ENCODE peak calls at places on chromosomes 4 and X, in five cellular contexts. J is neural crest cell, F is osteocyte, T is bronchial epithelial cell, G is tibial nerve. B is an unnamed sample.
A peak's percentile ranks its signal among the peaks of the same experiment; 100 is the strongest.

GRCh38 chr4:159401791-159402380 is 299.0 kb downstream of the RAPGEF2 start:
- DNase-seq in J (no peak), F (no peak), T (peak; percentile 92), G (no peak), B (no peak)

GRCh38 chr4:76538296-76538695 is 103.3 kb downstream of the SHROOM3 start:
- DNase-seq in J (no peak), F (no peak), T (no peak), G (no peak), B (no peak)

GRCh38 chr4:8316911-8317351 is 47.4 kb downstream of the HTRA3 start:
- DNase-seq in J (no peak), F (peak; percentile 83), T (no peak), G (no peak), B (no peak)

GRCh38 chr4:95867919-95868318 is 28.0 kb downstream of the PDHA2 start:
- DNase-seq in J (no peak), F (no peak), T (peak; percentile 39), G (no peak), B (no peak)

GRCh38 chr4:14792702-14793227 is 209.5 kb upstream of the CPEB2 start:
- DNase-seq in J (no peak), F (no peak), T (peak; percentile 92), G (no peak), B (no peak)

GRCh38 chr4:150126880-150127236 is 48.6 kb downstream of the DCLK2 start:
- DNase-seq in J (no peak), F (no peak), T (peak; percentile 85), G (no peak), B (no peak)

GRCh38 chr4:113639311-113639710 is 122.2 kb downstream of the CAMK2D start:
- DNase-seq in J (no peak), F (no peak), T (no peak), G (no peak), B (no peak)

GRCh38 chr4:85744950-85745349 is 270.0 kb downstream of the ARHGAP24 start:
- DNase-seq in J (no peak), F (no peak), T (peak; percentile 79), G (no peak), B (no peak)

GRCh38 chr4:128354205-128354821 is 66.7 kb upstream of the PGRMC2 start:
- DNase-seq in J (no peak), F (no peak), T (peak; percentile 35), G (peak; percentile 18), B (peak; percentile 69)

GRCh38 chrX:105872921-105873320 is 50.6 kb downstream of the NRK start:
- DNase-seq in J (no peak), F (no peak), T (no peak), G (no peak), B (no peak)

GRCh38 chr4:40514409-40515025 is 115.1 kb downstream of the RBM47 start:
- DNase-seq in J (no peak), F (no peak), T (no peak), G (no peak), B (no peak)

GRCh38 chr4:17448689-17449088 is 63.2 kb downstream of the QDPR start:
- DNase-seq in J (no peak), F (no peak), T (peak; percentile 71), G (no peak), B (no peak)

GRCh38 chrX:21675931-21676330 is 17.8 kb upstream of the KLHL34 start:
- DNase-seq in J (no peak), F (no peak), T (no peak), G (no peak), B (no peak)

GRCh38 chr4:87050596-87050995 is 115.8 kb downstream of the AFF1 start:
- DNase-seq in J (no peak), F (no peak), T (no peak), G (peak; percentile 58), B (no peak)

GRCh38 chrX:47351706-47352105 is 18.7 kb upstream of the ZNF157 start:
- DNase-seq in J (no peak), F (no peak), T (no peak), G (no peak), B (no peak)

GRCh38 chr4:133190098-133190497 is 41.0 kb downstream of the PCDH10 start:
- DNase-seq in J (no peak), F (no peak), T (no peak), G (no peak), B (no peak)

GRCh38 chr4:2299794-2300193 is 37.9 kb upstream of the MXD4 start:
- DNase-seq in J (no peak), F (no peak), T (no peak), G (no peak), B (no peak)

GRCh38 chr4:105509291-105509690 is 35.4 kb upstream of the PPA2 start:
- DNase-seq in J (no peak), F (no peak), T (no peak), G (no peak), B (no peak)

GRCh38 chr4:7295917-7296660 is 103.8 kb downstream of the SORCS2 start:
- DNase-seq in J (no peak), F (no peak), T (no peak), G (peak; percentile 61), B (peak; percentile 7)

GRCh38 chr4:152200776-152201333 is 335.0 kb downstream of the FBXW7 start:
- DNase-seq in J (no peak), F (no peak), T (no peak), G (no peak), B (no peak)

GRCh38 chr4:7917669-7918068 is 22.0 kb downstream of the AFAP1 start:
- DNase-seq in J (no peak), F (no peak), T (peak; percentile 48), G (no peak), B (no peak)

GRCh38 chr4:82721819-82722423 is 76.7 kb downstream of the SCD5 start:
- DNase-seq in J (no peak), F (no peak), T (peak; percentile 26), G (no peak), B (no peak)

GRCh38 chr4:136831553-136831952 is 700.7 kb downstream of the PCDH18 start:
- DNase-seq in J (no peak), F (no peak), T (no peak), G (no peak), B (no peak)

GRCh38 chr4:99885063-99885664 is 9.1 kb downstream of the LAMTOR3 start:
- DNase-seq in J (no peak), F (no peak), T (peak; percentile 41), G (no peak), B (peak; percentile 28)

GRCh38 chr4:10121568-10122097 is 5.0 kb upstream of the WDR1 start:
- DNase-seq in J (no peak), F (no peak), T (no peak), G (no peak), B (no peak)

GRCh38 chrX:104189862-104190261 is 23.6 kb downstream of the FAM199X start:
- DNase-seq in J (no peak), F (no peak), T (peak; percentile 1), G (no peak), B (no peak)

DNA sequence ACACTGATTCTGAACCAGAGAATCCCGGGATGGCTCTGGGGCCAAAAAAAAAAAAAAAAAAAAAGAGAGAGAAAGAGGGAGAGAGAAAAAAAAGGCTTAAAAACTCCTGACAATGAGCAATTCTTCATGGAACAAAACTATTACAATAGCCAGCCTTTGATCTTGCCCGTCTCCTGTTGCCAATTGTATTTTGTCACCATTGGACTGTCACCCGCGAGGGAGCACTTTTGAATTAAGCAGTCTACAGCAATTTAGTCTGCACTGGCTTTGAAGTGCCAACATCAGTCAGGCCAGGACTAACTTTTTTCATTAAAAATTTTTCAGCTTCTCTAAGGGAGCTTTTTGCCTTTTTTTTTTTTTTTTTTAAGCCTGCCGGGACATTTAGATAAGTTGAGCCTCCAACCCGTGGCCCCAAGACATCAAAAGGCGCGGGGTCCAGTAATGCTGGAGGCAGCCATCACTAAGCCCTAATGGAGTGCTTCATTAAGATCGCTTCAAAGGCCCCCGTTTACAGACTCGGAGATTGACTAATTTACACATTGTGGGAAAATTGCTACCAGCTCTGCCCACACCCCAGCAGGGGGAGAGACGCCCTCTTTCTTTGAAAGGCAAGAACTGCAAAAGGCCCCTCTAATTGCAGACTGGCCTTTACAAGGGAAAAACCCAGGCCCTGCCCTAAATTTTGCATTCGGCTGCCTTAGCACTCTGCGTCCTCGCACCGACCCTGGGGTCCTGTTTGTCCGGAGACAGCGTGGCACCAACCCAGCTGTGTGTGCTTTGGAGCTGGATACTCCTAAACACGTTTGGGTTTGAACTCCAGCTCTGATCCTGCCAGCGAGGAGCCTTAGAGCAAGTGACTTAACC is 98.1 kb upstream of the MSX1 start:
- DNase-seq in J (peak; percentile 28), F (no peak), T (no peak), G (no peak), B (no peak)
- TF ChIP-seq CTCF in J (peak; percentile 49), F (peak; percentile 32), T (no peak), G (no peak), B (peak; percentile 16)

DNA sequence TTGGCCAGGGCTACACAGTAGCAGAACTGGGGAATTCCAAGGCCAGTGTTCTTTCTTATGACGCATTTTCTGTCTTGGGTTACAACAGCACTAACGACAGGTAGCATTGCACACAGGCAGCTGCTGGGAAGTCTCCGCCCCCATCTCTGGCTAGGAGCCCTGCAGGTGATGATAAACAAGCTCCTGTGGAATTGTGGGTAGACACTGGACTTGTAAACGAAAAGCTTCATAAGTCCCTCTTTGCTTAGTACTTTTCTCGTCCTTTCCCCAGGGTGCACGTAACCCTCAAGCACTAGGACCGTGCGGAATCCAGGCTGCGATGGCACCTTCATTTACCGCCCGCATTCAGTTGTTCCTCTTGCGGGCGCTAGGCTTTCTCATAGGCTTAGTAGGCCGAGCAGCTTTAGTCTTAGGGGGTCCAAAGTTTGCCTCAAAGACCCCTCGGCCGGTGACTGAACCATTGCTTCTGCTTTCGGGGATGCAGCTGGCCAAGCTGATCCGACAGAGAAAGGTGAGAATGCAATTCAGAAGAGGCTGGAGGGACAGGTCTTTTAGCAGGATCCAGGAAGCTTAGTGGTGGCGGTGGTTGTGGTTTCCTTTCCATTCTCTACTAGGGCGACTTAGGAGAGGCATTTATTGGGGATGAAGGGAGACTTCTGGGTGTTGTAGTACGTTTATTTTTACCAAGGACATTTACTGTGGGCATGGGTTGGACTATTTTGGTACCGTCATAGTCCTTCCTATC is at the start of gene FAAH2:
- DNase-seq in J (no peak), F (no peak), T (peak; percentile 95), G (no peak), B (no peak)
- TF ChIP-seq CTCF in J (no peak), F (no peak), T (peak; percentile 2), G (no peak), B (no peak)

GRCh38 chrX:136608295-136608933 is 39.5 kb upstream of the CD40LG start:
- DNase-seq in J (no peak), F (no peak), T (peak; percentile 27), G (peak; percentile 5), B (no peak)
- TF ChIP-seq CTCF in J (peak; percentile 25), F (peak; percentile 31), T (peak; percentile 42), G (no peak), B (peak; percentile 14)

DNA sequence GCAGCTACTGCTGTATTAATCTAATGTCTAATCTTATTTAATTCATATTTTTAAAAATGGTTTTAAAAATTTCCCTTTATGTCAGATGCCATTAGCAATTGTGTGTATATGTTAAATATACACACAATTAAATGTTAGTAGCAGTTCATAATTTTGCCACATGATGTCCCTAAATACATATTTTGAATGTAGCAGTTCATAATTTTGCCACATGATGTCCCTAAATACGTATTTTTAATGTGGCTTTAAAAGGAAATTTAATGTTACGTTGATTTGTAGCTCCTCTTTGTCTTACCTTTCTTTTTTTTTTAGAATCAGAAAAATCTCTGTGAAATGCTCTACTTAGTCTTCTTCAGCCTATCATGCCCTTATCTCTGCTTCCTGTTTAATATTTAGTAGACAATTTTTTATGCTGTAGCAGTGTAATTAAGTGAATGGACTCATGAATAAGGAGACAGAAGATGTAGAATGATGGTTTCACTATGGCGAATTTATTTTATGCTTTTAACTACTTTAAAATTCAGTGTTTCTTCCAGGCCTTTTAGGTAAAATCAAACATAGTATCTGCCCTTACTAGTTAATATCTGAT is 26.1 kb downstream of the RBM46 start:
- DNase-seq in J (no peak), F (no peak), T (peak; percentile 58), G (no peak), B (peak; percentile 19)
- TF ChIP-seq CTCF in J (peak; percentile 81), F (peak; percentile 73), T (peak; percentile 42), G (peak; percentile 48), B (peak; percentile 69)

GRCh38 chr4:683982-684571 is 4.9 kb downstream of the SLC49A3 start:
- DNase-seq in J (peak; percentile 54), F (no peak), T (peak; percentile 29), G (peak; percentile 67), B (no peak)
- TF ChIP-seq CTCF in J (peak; percentile 67), F (peak; percentile 69), T (peak; percentile 81), G (peak; percentile 76), B (peak; percentile 80)

B was measured in AG09319.